ENCODE peak calls at places on chromosomes 2 and 18, in seven cellular contexts. A is posterior cingulate gyrus; I is stimulated activated CD4-positive, alpha-beta T cell treated with anti-CD3 and anti-CD28 coated beads, Interleukin-4, amount 100 ng/mL, for 24 hours; J is T47D; V is Kasumi-1; Q is Caco-2; X is NCI-H2107. S is an unnamed sample.
A peak's percentile ranks its signal among the peaks of the same experiment; 100 is the strongest.

GRCh38 chr2:241255542-241256167 is 59.8 kb downstream of the HDLBP start:
- DNase-seq in A (no peak), Q (no peak), J (no peak), I (no peak), V (no peak), X (no peak), S (no peak)

GRCh38 chr2:9288681-9289338 is 82.2 kb downstream of the ASAP2 start:
- DNase-seq in I (no peak), Q (no peak), A (no peak), J (no peak), V (no peak), X (no peak), S (no peak)

GRCh38 chr2:128367601-128368359 is 49.1 kb upstream of the HS6ST1 start:
- DNase-seq in V (no peak), Q (no peak), A (no peak), I (no peak), J (no peak), X (no peak), S (no peak)

GRCh38 chr18:10822457-10822856 is 296.6 kb downstream of the NAPG start:
- DNase-seq in I (no peak), J (no peak), X (no peak), Q (no peak), A (no peak), V (peak; percentile 10), S (no peak)

GRCh38 chr2:11949732-11950503 is 203.5 kb downstream of the LPIN1 start:
- DNase-seq in A (no peak), V (peak; percentile 25), J (no peak), X (no peak), I (no peak), Q (no peak), S (no peak)

GRCh38 chr2:183248866-183249567 is 124.8 kb downstream of the NUP35 start:
- DNase-seq in A (no peak), X (no peak), I (no peak), J (peak; percentile 30), V (peak; percentile 85), Q (peak; percentile 19), S (no peak)

GRCh38 chr2:240919161-240919781 is 13.1 kb downstream of the CROCC2 start:
- DNase-seq in J (no peak), X (no peak), I (no peak), V (no peak), A (peak; percentile 15), Q (no peak), S (no peak)

GRCh38 chr2:3126686-3127278 is 250.8 kb downstream of the EIPR1 start:
- DNase-seq in Q (no peak), X (no peak), I (no peak), J (no peak), V (no peak), A (no peak), S (no peak)

GRCh38 chr18:29496276-29496675 is 1319.3 kb upstream of the CDH2 start:
- DNase-seq in A (no peak), V (no peak), I (no peak), Q (no peak), J (no peak), X (no peak), S (no peak)

GRCh38 chr2:196934672-196935071 is 8.2 kb upstream of the PGAP1 start:
- DNase-seq in A (no peak), J (no peak), Q (no peak), X (no peak), V (no peak), I (no peak), S (no peak)

GRCh38 chr2:9055471-9055870 is 52.0 kb upstream of the MBOAT2 start:
- DNase-seq in X (no peak), V (no peak), I (no peak), Q (no peak), J (no peak), A (no peak), S (no peak)

GRCh38 chr2:222960126-222960525 is 91.9 kb upstream of the KCNE4 start:
- DNase-seq in J (no peak), I (no peak), A (no peak), V (no peak), X (no peak), Q (no peak), S (peak; percentile 42)

GRCh38 chr18:58861353-58861752 is 3.3 kb upstream of the ZNF532 start:
- DNase-seq in X (no peak), Q (no peak), A (no peak), V (no peak), I (no peak), J (no peak), S (no peak)

GRCh38 chr18:54835944-54836343 is 7.7 kb downstream of the RAB27B start:
- DNase-seq in A (no peak), X (no peak), I (no peak), J (no peak), V (peak; percentile 86), Q (no peak), S (no peak)

GRCh38 chr2:224956706-224957105 is 85.6 kb downstream of the DOCK10 start:
- DNase-seq in Q (no peak), I (no peak), X (no peak), V (no peak), J (no peak), A (no peak), S (no peak)

GRCh38 chr2:47906261-47907096 is at the start of gene FBXO11:
- DNase-seq in I (peak; percentile 96), J (peak; percentile 56), Q (peak; percentile 97), X (peak; percentile 96), A (peak; percentile 92), V (peak; percentile 98), S (peak; percentile 90)

GRCh38 chr2:61878756-61879155 is 9.7 kb downstream of the CCT4 start:
- DNase-seq in X (no peak), A (no peak), J (no peak), V (no peak), Q (no peak), I (no peak), S (no peak)

GRCh38 chr2:190255668-190256067 is 64.0 kb downstream of the HIBCH start:
- DNase-seq in I (no peak), V (no peak), X (no peak), J (no peak), Q (no peak), A (no peak), S (no peak)

GRCh38 chr2:217889656-217890055 is 113.1 kb downstream of the TNS1 start:
- DNase-seq in I (no peak), Q (no peak), J (no peak), X (no peak), A (no peak), V (no peak), S (no peak)

GRCh38 chr2:24334245-24334633 is 26.1 kb downstream of the ITSN2 start:
- DNase-seq in I (no peak), J (no peak), V (no peak), X (no peak), A (no peak), Q (no peak), S (no peak)

GRCh38 chr2:49832555-49832954 is 678.2 kb upstream of the FSHR start:
- DNase-seq in Q (no peak), A (no peak), I (no peak), X (no peak), V (no peak), J (no peak), S (no peak)

GRCh38 chr18:47075098-47075883 is 39.9 kb upstream of the ELOA2 start:
- DNase-seq in X (no peak), I (no peak), J (no peak), A (no peak), Q (no peak), V (no peak), S (no peak)

GRCh38 chr2:215638687-215639086 is 202.8 kb upstream of the FN1 start:
- DNase-seq in A (no peak), X (no peak), I (no peak), J (no peak), Q (no peak), V (no peak), S (no peak)

GRCh38 chr18:2547477-2548087 is 23.7 kb downstream of the METTL4 start:
- DNase-seq in J (no peak), X (no peak), V (peak; percentile 67), I (no peak), A (no peak), Q (peak; percentile 23), S (peak; percentile 43)

GRCh38 chr2:150572961-150573395 is 85.5 kb upstream of the RND3 start:
- DNase-seq in J (no peak), I (no peak), V (no peak), A (no peak), Q (no peak), X (no peak), S (no peak)

GRCh38 chr18:47382171-47382570 is 130.7 kb upstream of the SKOR2 start:
- DNase-seq in I (no peak), A (no peak), X (no peak), V (no peak), J (no peak), Q (no peak), S (no peak)

GRCh38 chr2:237879058-237879430 is 19.6 kb downstream of the RAMP1 start:
- DNase-seq in X (peak; percentile 26), J (no peak), I (no peak), V (no peak), A (no peak), Q (no peak), S (no peak)

GRCh38 chr2:240930096-240930630 is 24.0 kb downstream of the CROCC2 start:
- DNase-seq in X (no peak), J (no peak), Q (no peak), V (no peak), I (no peak), A (peak; percentile 16), S (no peak)

GRCh38 chr18:63028380-63028779 is 291.2 kb downstream of the BCL2 start:
- DNase-seq in J (no peak), A (no peak), I (no peak), Q (no peak), V (no peak), X (no peak), S (no peak)

GRCh38 chr2:157302492-157303099 is 23.0 kb downstream of the ERMN start:
- DNase-seq in Q (peak; percentile 72), X (peak; percentile 52), I (peak; percentile 40), V (peak; percentile 92), J (no peak), A (no peak), S (peak; percentile 25)

GRCh38 chr18:79614211-79615028 is 65.2 kb upstream of the CTDP1 start:
- DNase-seq in V (no peak), I (no peak), J (no peak), Q (no peak), A (no peak), X (no peak), S (no peak)

GRCh38 chr2:197208841-197209240 is 101.7 kb downstream of the ANKRD44 start:
- DNase-seq in X (no peak), Q (no peak), V (no peak), A (no peak), J (no peak), I (no peak), S (no peak)

GRCh38 chr2:38862481-38862880 is 13.3 kb downstream of the DHX57 start:
- DNase-seq in I (no peak), A (no peak), J (no peak), V (no peak), Q (no peak), X (no peak), S (no peak)

GRCh38 chr2:101762451-101763171 is 65.1 kb downstream of the MAP4K4 start:
- DNase-seq in X (no peak), I (no peak), V (no peak), A (no peak), J (no peak), Q (peak; percentile 29), S (no peak)

GRCh38 chr2:214856116-214856515 is 46.6 kb upstream of the BARD1 start:
- DNase-seq in I (no peak), X (no peak), J (no peak), A (no peak), Q (no peak), V (no peak), S (no peak)

GRCh38 chr2:30990176-30990575 is 148.1 kb downstream of the GALNT14 start:
- DNase-seq in I (no peak), J (no peak), V (no peak), Q (no peak), X (no peak), A (no peak), S (no peak)